ENCODE peak calls at places on chromosome 16, in six cellular contexts. S is K562, D is H1, V is GM12891, I is GM12878, N is HepG2. U is an unnamed sample.

GRCh38 chr16:1008085-1008484 is 26.5 kb downstream of the SOX8 start:
- DNase-seq in S (no peak), D (no peak), V (no peak), I (no peak), N (no peak), U (no peak)

GRCh38 chr16:30368122-30368791 is 2.0 kb downstream of the TBC1D10B start:
- DNase-seq in S (peak; percentile 24), D (no peak), V (no peak), I (no peak), N (no peak), U (no peak)

GRCh38 chr16:31713945-31714898 is 159.4 kb upstream of the ZNF267 start:
- DNase-seq in S (peak; percentile 45), D (peak; percentile 21), V (no peak), I (no peak), N (no peak), U (no peak)

GRCh38 chr16:49986351-49987124 is 38.5 kb upstream of the CNEP1R1 start:
- DNase-seq in S (no peak), D (no peak), V (no peak), I (no peak), N (peak; percentile 18), U (no peak)

GRCh38 chr16:69620564-69620963 is 54.8 kb downstream of the NFAT5 start:
- DNase-seq in S (no peak), D (no peak), V (no peak), I (no peak), N (no peak), U (no peak)

GRCh38 chr16:77897831-77898540 is 109.6 kb downstream of the VAT1L start:
- DNase-seq in S (no peak), D (no peak), V (no peak), I (no peak), N (no peak), U (no peak)

GRCh38 chr16:13994239-13995106 is 74.5 kb downstream of the ERCC4 start:
- DNase-seq in S (no peak), D (no peak), V (no peak), I (no peak), N (no peak), U (no peak)

GRCh38 chr16:55632259-55632658 is 23.5 kb upstream of the SLC6A2 start:
- DNase-seq in S (no peak), D (no peak), V (no peak), I (no peak), N (no peak), U (no peak)

GRCh38 chr16:67884-68789 is 4.3 kb downstream of the RHBDF1 start:
- DNase-seq in S (no peak), D (no peak), V (no peak), I (no peak), N (no peak), U (no peak)

GRCh38 chr16:58515125-58515870 is at the start of gene SETD6:
- DNase-seq in S (peak; percentile 85), D (peak; percentile 67), V (peak; percentile 71), I (no peak), N (peak; percentile 83), U (peak; percentile 70)
- TF ChIP-seq POLR2A in S (peak; percentile 88), D (peak; percentile 80), V (peak; percentile 56), I (peak; percentile 84), N (peak; percentile 84), U (peak; percentile 77)

GRCh38 chr16:24689128-24689527 is 40.3 kb upstream of the TNRC6A start:
- DNase-seq in S (peak; percentile 24), D (no peak), V (no peak), I (no peak), N (peak; percentile 53), U (no peak)
- TF ChIP-seq TAF1 in S (no peak), D (no peak), V (no peak), I (no peak), N (no peak), U (no peak)

GRCh38 chr16:48605518-48606110 is 4.4 kb downstream of the N4BP1 start:
- DNase-seq in S (no peak), D (no peak), V (no peak), I (no peak), N (no peak), U (no peak)

GRCh38 chr16:48608452-48608851 is 1.5 kb downstream of the N4BP1 start:
- DNase-seq in S (no peak), D (no peak), V (peak; percentile 35), I (peak; percentile 61), N (no peak), U (peak; percentile 42)

GRCh38 chr16:48609453-48610023 is 442 bp downstream of the N4BP1 start:
- DNase-seq in S (peak; percentile 66), D (no peak), V (no peak), I (no peak), N (no peak), U (peak; percentile 45)

GRCh38 chr16:48608871-48609452 is 1.0 kb downstream of the N4BP1 start:
- DNase-seq in S (no peak), D (no peak), V (no peak), I (no peak), N (no peak), U (no peak)

GRCh38 chr16:48607056-48607825 is 2.7 kb downstream of the N4BP1 start:
- DNase-seq in S (no peak), D (no peak), V (no peak), I (no peak), N (no peak), U (no peak)
- TF ChIP-seq POLR2AphosphoS5 in S (no peak), D (no peak), V (no peak), I (no peak), N (no peak), U (no peak)

DNA sequence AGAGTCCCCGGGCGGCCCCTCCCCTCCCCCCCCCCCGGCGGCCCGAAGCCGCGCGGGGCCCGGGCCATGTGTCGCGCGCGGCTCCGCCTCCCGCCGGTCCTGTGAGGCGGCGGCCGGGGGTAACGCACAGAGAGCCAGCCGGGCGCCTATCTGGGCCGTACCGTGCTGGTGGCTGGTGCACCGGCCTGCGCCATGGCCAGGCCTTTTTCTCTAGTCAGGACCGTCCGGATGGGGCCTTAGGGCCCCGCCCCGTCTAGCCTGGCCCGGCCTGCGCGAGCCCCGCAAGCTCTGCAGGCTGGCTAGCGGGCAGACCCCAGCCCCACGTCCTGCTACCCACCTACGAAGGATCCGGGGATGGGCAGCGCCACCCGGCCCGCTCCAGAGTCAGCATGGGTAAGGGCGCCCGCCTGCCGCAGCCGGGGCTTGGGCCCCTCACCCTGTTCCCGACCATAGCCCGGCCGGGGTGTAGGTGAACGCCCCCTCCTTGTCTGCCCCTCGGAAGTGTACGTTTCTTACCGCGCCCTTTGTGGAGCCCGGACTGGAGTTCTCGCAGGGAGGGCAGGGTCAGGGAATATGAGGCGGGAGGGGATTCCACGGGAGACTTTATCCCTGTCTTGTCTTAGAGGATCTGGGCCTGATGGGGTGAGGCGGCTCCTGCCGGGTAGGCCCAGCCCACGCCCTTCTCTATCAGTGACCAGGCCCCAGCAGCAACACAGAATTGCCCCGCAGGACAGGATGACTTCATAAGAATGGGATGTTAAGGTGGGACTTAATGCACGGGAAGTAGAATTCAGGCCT is at the start of gene CENPT:
- DNase-seq in S (peak; percentile 76), D (no peak), V (peak; percentile 80), I (no peak), N (peak; percentile 70), U (no peak)
- TF ChIP-seq POLR2A in S (peak; percentile 32), D (peak; percentile 19), V (no peak), I (peak; percentile 16), N (peak; percentile 47), U (peak; percentile 9)

GRCh38 chr16:72722552-72722951 is 325.4 kb downstream of the ZFHX3 start:
- DNase-seq in S (peak; percentile 7), D (peak; percentile 79), V (no peak), I (no peak), N (no peak), U (no peak)
- TF ChIP-seq TAF1 in S (no peak), D (no peak), V (no peak), I (no peak), N (no peak), U (no peak)

GRCh38 chr16:3171181-3171854 is 16.7 kb upstream of the OR1F1 start:
- DNase-seq in S (no peak), D (no peak), V (peak; percentile 50), I (no peak), N (no peak), U (peak; percentile 67)

GRCh38 chr16:3171855-3172593 is 16.0 kb upstream of the OR1F1 start:
- DNase-seq in S (peak; percentile 73), D (no peak), V (peak; percentile 31), I (no peak), N (peak; percentile 67), U (peak; percentile 48)

GRCh38 chr16:3174618-3175148 is 13.3 kb upstream of the OR1F1 start:
- DNase-seq in S (no peak), D (no peak), V (no peak), I (no peak), N (no peak), U (no peak)

GRCh38 chr16:3173892-3174617 is 13.9 kb upstream of the OR1F1 start:
- DNase-seq in S (peak; percentile 69), D (no peak), V (peak; percentile 42), I (no peak), N (peak; percentile 65), U (peak; percentile 47)

GRCh38 chr16:3175157-3176153 is 12.5 kb upstream of the OR1F1 start:
- DNase-seq in S (peak; percentile 52), D (no peak), V (no peak), I (no peak), N (peak; percentile 78), U (no peak)
- TF ChIP-seq POLR2AphosphoS5 in S (no peak), D (no peak), V (no peak), I (no peak), N (no peak), U (no peak)

GRCh38 chr16:84739349-84740124 is 39.7 kb downstream of the USP10 start:
- DNase-seq in S (no peak), D (no peak), V (no peak), I (no peak), N (peak; percentile 69), U (no peak)

GRCh38 chr16:84738255-84739038 is 38.6 kb downstream of the USP10 start:
- DNase-seq in S (peak; percentile 75), D (no peak), V (peak; percentile 45), I (peak; percentile 71), N (peak; percentile 78), U (peak; percentile 50)

GRCh38 chr16:84737192-84737591 is 37.4 kb downstream of the USP10 start:
- DNase-seq in S (no peak), D (no peak), V (no peak), I (no peak), N (no peak), U (no peak)

GRCh38 chr16:84735846-84736586 is 36.2 kb downstream of the USP10 start:
- DNase-seq in S (no peak), D (no peak), V (no peak), I (no peak), N (peak; percentile 46), U (no peak)

GRCh38 chr16:84737658-84738057 is 37.9 kb downstream of the USP10 start:
- DNase-seq in S (no peak), D (no peak), V (no peak), I (no peak), N (no peak), U (no peak)
- TF ChIP-seq POLR2A in S (no peak), D (no peak), V (no peak), I (no peak), N (no peak), U (no peak)

GRCh38 chr16:84505249-84506156 is 1.0 kb upstream of the MEAK7 start:
- DNase-seq in S (no peak), D (no peak), V (no peak), I (no peak), N (no peak), U (no peak)
- TF ChIP-seq TAF1 in S (no peak), D (no peak), V (no peak), I (no peak), N (no peak), U (no peak)

U was measured in GM12892.